ENCODE peak calls at places on chromosomes 4 and X, in four cellular contexts. F is HCT116, T is HepG2, A is K562. K is an unnamed sample.

GRCh38 chr4:1463927-1464540 is 57.8 kb upstream of the NKX1-1 start:
- DNase-seq in T (no peak), A (no peak), F (no peak), K (peak; percentile 25)

GRCh38 chr4:152937535-152938236 is 1.6 kb downstream of the FHDC1 start:
- DNase-seq in T (no peak), F (no peak), A (peak; percentile 78), K (peak; percentile 78)

GRCh38 chr4:53558061-53558801 is 33.1 kb downstream of the LNX1 start:
- DNase-seq in A (no peak), T (no peak), F (no peak), K (no peak)

GRCh38 chr4:79210636-79211049 is 115.2 kb downstream of the NAA11 start:
- DNase-seq in F (no peak), T (no peak), A (no peak), K (no peak)

GRCh38 chr4:10082459-10083272 is 33.9 kb downstream of the WDR1 start:
- DNase-seq in F (no peak), A (no peak), T (no peak), K (no peak)

GRCh38 chr4:47386592-47387235 is 76.8 kb downstream of the COMMD8 start:
- DNase-seq in A (no peak), T (no peak), F (no peak), K (peak; percentile 38)

GRCh38 chrX:20412871-20413486 is 146.3 kb upstream of the RPS6KA3 start:
- DNase-seq in F (no peak), T (no peak), A (no peak), K (no peak)

GRCh38 chr4:155025762-155026457 is 182.5 kb upstream of the NPY2R start:
- DNase-seq in F (peak; percentile 65), T (peak; percentile 48), A (peak; percentile 7), K (no peak)

GRCh38 chrX:134670241-134670811 is 12.1 kb upstream of the PLAC1 start:
- DNase-seq in A (no peak), T (peak; percentile 30), F (no peak), K (no peak)

GRCh38 chr4:47122592-47123291 is 91.4 kb downstream of the GABRB1 start:
- DNase-seq in F (peak; percentile 36), T (peak; percentile 63), A (peak; percentile 40), K (peak; percentile 45)

GRCh38 chr4:13298655-13299054 is 185.5 kb downstream of the RAB28 start:
- DNase-seq in A (no peak), T (peak; percentile 40), F (no peak), K (no peak)

GRCh38 chrX:103830848-103831247 is 1.2 kb downstream of the RAB9B start:
- DNase-seq in T (no peak), A (no peak), F (no peak), K (peak; percentile 2)

GRCh38 chr4:6221851-6222760 is 21.8 kb upstream of the JAKMIP1 start:
- DNase-seq in T (no peak), F (peak; percentile 29), A (peak; percentile 69), K (peak; percentile 97)

GRCh38 chrX:65194547-65194946 is 218.3 kb upstream of the ZC4H2 start:
- DNase-seq in A (no peak), F (no peak), T (no peak), K (no peak)

GRCh38 chrX:2492536-2493218 is 8.1 kb downstream of the DHRSX start:
- DNase-seq in F (no peak), A (no peak), T (no peak), K (no peak)

GRCh38 chrX:41043950-41044349 is 41.3 kb upstream of the USP9X start:
- DNase-seq in A (no peak), T (no peak), F (no peak), K (no peak)

GRCh38 chr4:16875487-16875886 is 23.0 kb downstream of the LDB2 start:
- DNase-seq in F (no peak), A (no peak), T (no peak), K (no peak)

GRCh38 chrX:95076449-95076848 is 1402.4 kb downstream of the FAM133A start:
- DNase-seq in F (no peak), T (peak; percentile 2), A (no peak), K (peak; percentile 0)

GRCh38 chr4:113474017-113474416 is 287.5 kb downstream of the CAMK2D start:
- DNase-seq in T (no peak), A (no peak), F (peak; percentile 72), K (no peak)

GRCh38 chrX:115531818-115532403 is 29.1 kb upstream of the PLS3 start:
- DNase-seq in F (no peak), A (no peak), T (no peak), K (no peak)

GRCh38 chr4:155578726-155579385 is 87.8 kb upstream of the GUCY1A1 start:
- DNase-seq in F (no peak), T (no peak), A (no peak), K (no peak)

GRCh38 chr4:36915717-36916116 is 328.8 kb upstream of the NWD2 start:
- DNase-seq in T (no peak), A (no peak), F (no peak), K (no peak)

GRCh38 chr4:26779224-26779623 is 81.4 kb upstream of the STIM2 start:
- DNase-seq in T (no peak), F (no peak), A (no peak), K (no peak)

GRCh38 chrX:110146521-110146920 is 143.6 kb downstream of the TMEM164 start:
- DNase-seq in A (peak; percentile 63), F (peak; percentile 8), T (peak; percentile 45), K (peak; percentile 55)

GRCh38 chr4:140071806-140072205 is 82.2 kb downstream of the MAML3 start:
- DNase-seq in A (no peak), F (no peak), T (no peak), K (no peak)

GRCh38 chrX:110646386-110646785 is 149.2 kb downstream of the CHRDL1 start:
- DNase-seq in T (no peak), F (no peak), A (no peak), K (no peak)

GRCh38 chr4:88630756-88631155 is 38.5 kb downstream of the HERC3 start:
- DNase-seq in T (no peak), F (no peak), A (no peak), K (no peak)

GRCh38 chr4:126440297-126440696 is 1125.5 kb downstream of the FAT4 start:
- DNase-seq in A (no peak), F (no peak), T (no peak), K (no peak)

GRCh38 chrX:118254611-118255010 is 91.3 kb upstream of the WDR44 start:
- DNase-seq in A (peak; percentile 33), F (peak; percentile 18), T (peak; percentile 7), K (peak; percentile 38)
- TF ChIP-seq ELF1 in A (no peak), F (no peak), T (no peak), K (no peak)

DNA sequence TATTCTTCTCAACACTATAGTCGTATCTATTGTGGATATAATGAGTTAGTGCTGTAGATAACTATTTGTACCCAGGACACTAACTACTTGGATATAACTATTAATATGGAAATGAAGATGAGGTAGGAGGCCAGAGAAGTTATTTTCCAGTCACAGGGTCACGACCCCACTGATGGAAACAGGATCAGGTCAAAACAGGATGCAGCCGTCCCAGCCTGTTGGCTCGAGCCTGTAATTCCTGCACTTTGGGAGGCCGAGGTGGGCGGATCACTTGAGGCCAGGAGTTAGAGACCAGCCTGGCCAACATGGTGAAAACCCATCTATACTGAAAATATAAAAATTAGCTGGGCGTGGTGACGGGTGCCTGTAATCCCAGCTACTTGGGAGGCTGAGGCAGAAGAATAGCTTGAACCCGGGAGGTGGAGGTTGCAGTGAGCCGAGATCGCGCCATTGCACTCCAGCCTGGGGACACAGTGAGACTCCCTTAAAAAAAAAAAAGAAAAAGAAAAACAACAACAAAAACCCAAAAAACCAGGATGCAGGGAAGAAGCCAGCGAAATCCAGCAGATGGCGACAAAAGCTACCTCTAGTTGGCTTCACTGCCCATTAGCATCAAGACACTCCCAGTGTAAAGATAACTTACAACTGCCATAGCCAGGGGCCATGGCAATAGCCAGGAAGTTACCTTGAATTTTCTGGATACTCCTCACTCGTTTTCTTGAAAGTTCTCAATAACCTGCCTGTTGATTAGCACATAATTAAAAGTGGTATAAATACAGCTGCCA is 37.9 kb upstream of the NKAP start:
- DNase-seq in F (peak; percentile 42), A (peak; percentile 51), T (peak; percentile 3), K (peak; percentile 61)
- TF ChIP-seq ELF1 in F (no peak), A (no peak), T (no peak), K (no peak)

GRCh38 chr4:3898098-3898497 is 131.9 kb downstream of the ADRA2C start:
- DNase-seq in F (no peak), T (no peak), A (no peak), K (no peak)
- TF ChIP-seq ELF1 in F (no peak), T (no peak), A (no peak), K (no peak)

GRCh38 chr4:71765837-71766236 is 18.0 kb downstream of the GC start:
- DNase-seq in F (no peak), A (no peak), T (no peak), K (no peak)
- TF ChIP-seq ELF1 in F (no peak), A (no peak), T (no peak), K (no peak)

DNA sequence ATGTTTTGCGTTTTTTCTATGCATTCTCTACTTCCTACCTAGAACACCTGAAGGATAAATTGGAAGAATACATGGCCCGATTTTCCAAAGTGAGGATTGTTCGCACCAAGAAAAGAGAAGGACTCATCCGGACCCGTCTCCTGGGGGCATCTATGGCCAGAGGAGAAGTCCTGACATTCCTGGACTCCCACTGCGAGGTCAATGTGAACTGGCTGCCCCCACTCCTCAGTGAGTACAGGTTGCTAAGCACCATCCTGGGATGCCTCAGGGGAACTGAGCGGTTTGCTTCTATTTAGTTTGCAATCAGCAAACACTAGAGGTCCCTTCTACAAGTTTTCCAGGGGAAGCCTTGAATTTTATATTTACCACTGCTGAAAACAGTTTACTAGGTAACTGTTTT is 359.3 kb upstream of the GALNT7 start:
- DNase-seq in F (no peak), T (no peak), A (no peak), K (no peak)
- TF ChIP-seq ELF1 in F (no peak), T (no peak), A (no peak), K (no peak)

K was measured in SK-N-SH.